ENCODE peak calls at places on chromosomes 4 and X, in nine cellular contexts. H is esophagus squamous epithelium; W is RWPE1; E is psoas muscle; F is endodermal cell; L is aorta; X is adrenal gland; Q is CD8-positive, alpha-beta T cell; A is transverse colon. B is an unnamed sample.

GRCh38 chrX:114924846-114925245 is 92.6 kb downstream of the IL13RA2 start:
- DNase-seq in E (no peak), F (no peak), W (no peak), H (no peak), X (peak), A (no peak), Q (no peak), L (no peak), B (no peak)

GRCh38 chr4:87073570-87074470 is 139.0 kb downstream of the AFF1 start:
- DNase-seq in F (no peak), W (no peak), A (peak), X (no peak), E (no peak), H (peak), Q (peak), L (peak), B (no peak)

GRCh38 chr4:721261-722171 is 15.9 kb downstream of the PCGF3 start:
- DNase-seq in A (peak), E (no peak), F (no peak), W (peak), Q (no peak), X (peak), L (no peak), H (no peak), B (no peak)

GRCh38 chrX:51420610-51421009 is 75.8 kb downstream of the NUDT11 start:
- DNase-seq in H (no peak), X (peak), E (no peak), F (no peak), L (no peak), A (no peak), W (peak), Q (peak), B (no peak)

GRCh38 chrX:3697701-3698279 is 15.7 kb downstream of the PRKX start:
- DNase-seq in X (no peak), H (no peak), W (no peak), F (peak), Q (no peak), L (peak), A (no peak), E (peak), B (peak)

GRCh38 chr4:19455850-19456602 is 795.7 kb upstream of the SLIT2 start:
- DNase-seq in A (no peak), W (no peak), E (no peak), F (no peak), X (no peak), H (no peak), L (no peak), Q (no peak), B (no peak)

GRCh38 chrX:111100191-111100590 is 4.2 kb downstream of the PAK3 start:
- DNase-seq in F (peak), X (peak), Q (peak), L (no peak), A (peak), E (no peak), W (peak), H (no peak), B (peak)

GRCh38 chrX:132216806-132217202 is 2.4 kb downstream of the RAP2C start:
- DNase-seq in L (no peak), X (no peak), E (no peak), Q (peak), F (no peak), A (no peak), H (no peak), W (no peak), B (no peak)

GRCh38 chr4:6071959-6072720 is 53.9 kb upstream of the C4orf50 start:
- DNase-seq in Q (no peak), X (no peak), H (no peak), E (no peak), F (no peak), W (no peak), A (no peak), L (no peak), B (no peak)

GRCh38 chr4:155780773-155781172 is 22.0 kb downstream of the GUCY1B1 start:
- DNase-seq in W (no peak), X (no peak), L (no peak), Q (no peak), H (no peak), E (no peak), A (no peak), F (no peak), B (no peak)

GRCh38 chr4:4507923-4508322 is 33.9 kb downstream of the STX18 start:
- DNase-seq in H (no peak), A (no peak), E (no peak), L (no peak), F (no peak), Q (no peak), X (no peak), W (peak), B (no peak)

GRCh38 chr4:72430050-72430449 is 139.0 kb downstream of the ADAMTS3 start:
- DNase-seq in X (peak), W (no peak), Q (no peak), F (no peak), H (no peak), L (no peak), E (no peak), A (no peak), B (no peak)

GRCh38 chrX:133676344-133677122 is 261.2 kb upstream of the GPC4 start:
- DNase-seq in X (no peak), L (no peak), F (no peak), Q (no peak), E (no peak), H (no peak), W (no peak), A (peak), B (no peak)

GRCh38 chr4:43992552-43992951 is 456.1 kb downstream of the KCTD8 start:
- DNase-seq in H (no peak), L (no peak), A (no peak), W (no peak), Q (no peak), X (no peak), F (no peak), E (no peak), B (no peak)

GRCh38 chr4:25223770-25224375 is 10.0 kb upstream of the PI4K2B start:
- DNase-seq in A (no peak), E (no peak), X (no peak), F (peak), H (no peak), W (no peak), Q (no peak), L (no peak), B (no peak)

GRCh38 chrX:56797966-56798711 is 69.1 kb downstream of the NBDY start:
- DNase-seq in W (no peak), E (no peak), Q (no peak), A (peak), X (peak), F (peak), H (no peak), L (no peak), B (no peak)

GRCh38 chrX:70825366-70825765 is 83.1 kb downstream of the TEX11 start:
- DNase-seq in Q (no peak), W (no peak), A (no peak), H (no peak), F (no peak), L (no peak), X (no peak), E (no peak), B (no peak)

GRCh38 chr4:154082760-154083530 is 294.1 kb upstream of the SFRP2 start:
- DNase-seq in H (no peak), Q (no peak), A (no peak), X (no peak), L (no peak), F (peak), W (peak), E (no peak), B (no peak)

GRCh38 chr4:11824557-11824956 is 395.9 kb upstream of the HS3ST1 start:
- DNase-seq in F (no peak), Q (no peak), L (no peak), E (no peak), W (no peak), X (no peak), H (no peak), A (no peak), B (no peak)

GRCh38 chrX:20374866-20375530 is 108.3 kb upstream of the RPS6KA3 start:
- DNase-seq in H (no peak), F (no peak), E (no peak), A (no peak), X (peak), W (no peak), L (no peak), Q (no peak), B (no peak)

GRCh38 chrX:17052776-17053175 is 106.3 kb downstream of the REPS2 start:
- DNase-seq in L (no peak), X (no peak), W (no peak), A (no peak), F (no peak), Q (no peak), H (no peak), E (no peak), B (no peak)

GRCh38 chr4:8247047-8247930 is 22.3 kb upstream of the HTRA3 start:
- DNase-seq in A (peak), F (no peak), W (no peak), L (peak), X (peak), H (no peak), E (peak), Q (no peak), B (no peak)

DNA sequence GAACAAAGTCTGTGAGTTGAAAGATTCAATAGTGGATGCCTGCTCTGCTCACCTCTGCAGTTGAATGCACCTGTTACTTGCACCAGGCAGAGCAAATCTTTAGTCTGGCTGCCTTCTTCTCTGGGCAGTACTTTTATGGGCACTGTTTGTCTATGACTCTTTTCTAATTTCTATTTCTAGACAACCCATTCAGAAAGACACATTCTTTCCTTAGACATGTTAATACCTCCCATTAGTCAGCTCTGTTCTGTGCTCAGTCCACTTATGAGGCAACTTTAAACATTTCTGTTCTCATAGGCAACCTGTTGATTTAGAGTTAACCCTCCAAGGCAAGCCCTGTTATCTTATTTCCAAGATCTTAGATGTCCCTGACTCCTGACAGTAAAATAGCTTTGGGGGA is 108.9 kb downstream of the SYNPO2 start:
- DNase-seq in H (no peak), E (no peak), L (no peak), A (no peak), W (no peak), X (no peak), F (no peak), Q (no peak), B (no peak)
- H3K27ac ChIP-seq in H (peak), E (peak), L (peak), A (peak), W (no peak), X (no peak), F (no peak), Q (no peak), B (no peak)

GRCh38 chrX:130120321-130120731 is 10.0 kb upstream of the ELF4 start:
- DNase-seq in F (peak), W (no peak), H (no peak), A (no peak), L (no peak), X (no peak), E (no peak), Q (no peak), B (peak)
- H3K27ac ChIP-seq in F (no peak), W (peak), H (peak), A (peak), L (no peak), X (no peak), E (peak), Q (no peak), B (peak)

DNA sequence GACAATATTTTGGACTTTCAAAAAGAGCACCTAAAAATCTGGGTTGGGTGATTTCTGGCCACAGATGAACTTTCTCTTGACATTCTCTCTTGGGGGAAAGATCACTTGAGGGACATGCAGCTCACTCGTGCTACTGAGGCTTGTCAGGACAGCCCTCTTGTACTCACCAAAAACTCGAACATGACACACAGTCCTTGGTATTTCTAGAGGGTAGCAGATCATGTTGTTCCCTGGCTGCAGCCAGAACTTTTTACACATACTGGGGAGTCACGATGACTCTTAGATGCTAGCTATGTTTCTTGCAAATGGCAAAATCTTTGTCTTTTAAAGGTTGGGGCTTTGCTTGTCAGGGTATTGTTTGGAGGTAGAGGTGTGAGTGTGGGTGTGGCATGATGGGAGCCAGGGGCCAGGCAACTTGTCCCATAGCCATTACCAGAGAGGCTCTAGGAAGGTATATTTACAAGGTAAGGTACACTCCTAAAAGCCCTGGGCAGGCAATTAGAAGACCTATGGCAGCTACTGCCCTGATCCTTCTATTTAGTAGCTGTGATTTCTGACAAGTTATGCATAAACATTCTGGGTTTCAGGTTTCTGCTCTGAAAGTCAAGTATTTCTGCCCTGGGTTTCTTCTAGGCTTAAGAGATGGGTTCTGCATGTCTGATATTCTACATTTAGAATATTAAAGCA is 241.7 kb upstream of the TLL1 start:
- DNase-seq in H (no peak), Q (no peak), F (peak), A (no peak), L (no peak), W (peak), E (no peak), X (no peak), B (no peak)
- H3K27ac ChIP-seq in H (no peak), Q (no peak), F (no peak), A (no peak), L (no peak), W (no peak), E (peak), X (no peak), B (no peak)

GRCh38 chrX:6738518-6739470 is 203.9 kb upstream of the VCX3A start:
- DNase-seq in F (no peak), E (no peak), A (peak), W (no peak), X (no peak), H (no peak), L (no peak), Q (no peak), B (no peak)
- H3K27ac ChIP-seq in F (no peak), E (no peak), A (no peak), W (no peak), X (no peak), H (no peak), L (no peak), Q (no peak), B (no peak)

GRCh38 chr4:147628415-147628814 is 11.2 kb downstream of the TMEM184C start:
- DNase-seq in Q (no peak), L (no peak), E (no peak), A (no peak), X (no peak), H (no peak), W (no peak), F (no peak), B (no peak)

GRCh38 chr4:147635348-147635747 is 18.2 kb downstream of the TMEM184C start:
- DNase-seq in E (no peak), Q (no peak), X (no peak), A (no peak), W (no peak), H (no peak), L (no peak), F (no peak), B (no peak)

GRCh38 chr4:147638365-147638764 is 21.2 kb downstream of the TMEM184C start:
- DNase-seq in L (no peak), A (no peak), Q (no peak), X (no peak), E (no peak), H (no peak), W (no peak), F (no peak), B (no peak)

GRCh38 chr4:147633113-147633512 is 15.9 kb downstream of the TMEM184C start:
- DNase-seq in E (no peak), Q (no peak), W (no peak), L (no peak), H (no peak), X (no peak), F (no peak), A (no peak), B (no peak)

GRCh38 chr4:147633643-147634042 is 16.4 kb downstream of the TMEM184C start:
- DNase-seq in E (no peak), A (no peak), X (no peak), W (no peak), Q (no peak), F (no peak), H (no peak), L (no peak), B (no peak)
- H3K27ac ChIP-seq in E (no peak), A (no peak), X (no peak), W (no peak), Q (no peak), F (no peak), H (no peak), L (no peak), B (no peak)

GRCh38 chr4:120801171-120801758 is 121.3 kb downstream of the PRDM5 start:
- DNase-seq in E (peak), H (no peak), X (peak), A (no peak), Q (no peak), W (peak), L (peak), F (no peak), B (no peak)
- H3K27ac ChIP-seq in E (peak), H (no peak), X (peak), A (no peak), Q (no peak), W (no peak), L (no peak), F (no peak), B (no peak)

B was measured in SJSA1.